ENCODE peak calls at places on chromosomes 16 and 17, in nine cellular contexts. F is NCI-H226; Y is DMS 273 treated with DMSO at 0.1 percent for 48 hours; M is stimulated activated CD4-positive, alpha-beta T cell treated with anti-CD3 and anti-CD28 coated beads, Interleukin-2, amount 100 ng/mL, for 48 hours; G is H9; P is NCI-H1105; L is T-helper 1 cell; O is smooth muscle cell of the brain vasculature; A is PC-3. J is an unnamed sample.

GRCh38 chr17:47895254-47895855 is 681 bp upstream of the SP2 start:
- DNase-seq in Y (no peak), P (no peak), M (peak; percentile 18), O (no peak), A (peak; percentile 56), G (no peak), F (no peak), L (no peak), J (no peak)

GRCh38 chr17:27446569-27447301 is 9.5 kb upstream of the KSR1 start:
- DNase-seq in L (no peak), P (no peak), O (peak; percentile 60), A (peak; percentile 84), G (no peak), M (no peak), F (peak; percentile 90), Y (no peak), J (peak; percentile 80)

GRCh38 chr16:61083711-61084110 is 952.5 kb downstream of the CDH8 start:
- DNase-seq in P (no peak), G (no peak), L (no peak), M (no peak), F (no peak), A (no peak), Y (no peak), O (no peak), J (no peak)

GRCh38 chr17:37177234-37177633 is 198.6 kb upstream of the C17orf78 start:
- DNase-seq in Y (peak; percentile 2), P (peak; percentile 56), M (no peak), L (no peak), O (no peak), A (no peak), G (no peak), F (no peak), J (no peak)

GRCh38 chr17:66152756-66153155 is 39.2 kb downstream of the CEP112 start:
- DNase-seq in A (no peak), L (no peak), G (no peak), P (no peak), F (no peak), O (no peak), Y (no peak), M (no peak), J (no peak)

GRCh38 chr17:39927928-39928867 is 666 bp downstream of the LRRC3C start:
- DNase-seq in M (no peak), L (no peak), F (peak; percentile 23), A (no peak), G (peak; percentile 89), P (no peak), Y (no peak), O (no peak), J (no peak)

GRCh38 chr16:84808812-84809211 is 11.0 kb upstream of the CRISPLD2 start:
- DNase-seq in G (no peak), F (no peak), L (no peak), O (no peak), Y (no peak), A (no peak), P (no peak), M (no peak), J (no peak)

GRCh38 chr16:7397901-7398300 is 65.3 kb downstream of the RBFOX1 start:
- DNase-seq in G (no peak), Y (no peak), M (no peak), A (no peak), L (no peak), F (peak; percentile 83), O (peak; percentile 1), P (no peak), J (no peak)

GRCh38 chr17:44765965-44766364 is 7.2 kb downstream of the ADAM11 start:
- DNase-seq in O (no peak), L (no peak), M (no peak), F (no peak), P (no peak), G (peak; percentile 55), A (no peak), Y (no peak), J (no peak)

GRCh38 chr17:71666047-71666446 is 454.8 kb upstream of the SOX9 start:
- DNase-seq in G (no peak), M (no peak), Y (no peak), A (no peak), O (no peak), F (no peak), L (no peak), P (no peak), J (no peak)

GRCh38 chr17:57084361-57084801 is 665 bp upstream of the AKAP1 start:
- DNase-seq in M (no peak), P (no peak), Y (no peak), O (no peak), L (no peak), A (peak; percentile 51), F (no peak), G (no peak), J (no peak)

GRCh38 chr16:16141141-16141540 is 82.2 kb downstream of the ABCC6 start:
- DNase-seq in O (no peak), P (no peak), G (no peak), F (no peak), A (no peak), L (no peak), M (no peak), Y (no peak), J (no peak)

GRCh38 chr16:23917621-23918020 is 81.8 kb downstream of the PRKCB start:
- DNase-seq in G (no peak), M (no peak), F (no peak), O (no peak), Y (no peak), L (no peak), P (no peak), A (no peak), J (no peak)

GRCh38 chr17:30961213-30962188 is 9.3 kb upstream of the RNF135 start:
- DNase-seq in P (no peak), G (no peak), A (no peak), L (no peak), M (no peak), O (no peak), F (peak; percentile 28), Y (no peak), J (no peak)

GRCh38 chr17:72104164-72104862 is 16.5 kb upstream of the SOX9 start:
- DNase-seq in L (no peak), G (no peak), Y (no peak), P (no peak), O (no peak), M (no peak), A (peak; percentile 28), F (no peak), J (no peak)

GRCh38 chr16:86951831-86952598 is 365.2 kb downstream of the C16orf95 start:
- DNase-seq in P (no peak), A (peak; percentile 93), L (no peak), F (peak; percentile 93), M (no peak), O (peak; percentile 97), Y (no peak), G (no peak), J (peak; percentile 97)

GRCh38 chr16:28837672-28838557 is 8.2 kb downstream of the TUFM start:
- DNase-seq in Y (no peak), P (no peak), G (no peak), M (no peak), A (no peak), L (no peak), F (no peak), O (no peak), J (no peak)

GRCh38 chr16:11407047-11407982 is 62.1 kb downstream of the RMI2 start:
- DNase-seq in M (peak; percentile 70), Y (peak; percentile 41), F (peak; percentile 64), L (peak; percentile 31), G (peak; percentile 82), P (no peak), A (peak; percentile 72), O (peak; percentile 53), J (peak; percentile 56)

GRCh38 chr16:9948933-9949332 is 233.3 kb downstream of the GRIN2A start:
- DNase-seq in P (no peak), M (no peak), L (no peak), A (no peak), G (no peak), Y (no peak), F (no peak), O (no peak), J (no peak)